ENCODE peak calls at places on chromosomes 12 and 14, in eight cellular contexts. Y is fibroblast of mammary gland, W is fibroblast of pulmonary artery, C is HFFc6, H is progenitor cell of endocrine pancreas, O is neural crest cell, U is stomach, N is osteoblast. I is an unnamed sample.

GRCh38 chr12:18868673-18869072 is 130.8 kb downstream of the CAPZA3 start:
- DNase-seq in Y (peak; percentile 87), W (peak; percentile 42), C (peak; percentile 25), H (no peak), O (no peak), U (no peak), N (no peak), I (no peak)

GRCh38 chr12:107864235-107864634 is 89.7 kb downstream of the ASCL4 start:
- DNase-seq in Y (no peak), W (no peak), C (no peak), H (no peak), O (no peak), U (no peak), N (no peak), I (no peak)

GRCh38 chr14:37230551-37231194 is 32.9 kb downstream of the MIPOL1 start:
- DNase-seq in Y (peak; percentile 77), W (peak; percentile 83), C (peak; percentile 71), H (no peak), O (no peak), U (no peak), N (peak; percentile 54), I (peak; percentile 76)

GRCh38 chr12:45350861-45351260 is 135.0 kb downstream of the ANO6 start:
- DNase-seq in Y (peak; percentile 71), W (no peak), C (peak; percentile 3), H (no peak), O (no peak), U (no peak), N (no peak), I (no peak)

GRCh38 chr12:106248849-106249371 is 1.1 kb upstream of the CKAP4 start:
- DNase-seq in Y (peak; percentile 75), W (peak; percentile 68), C (peak; percentile 71), H (no peak), O (no peak), U (no peak), N (peak; percentile 93), I (peak; percentile 45)

GRCh38 chr12:117486840-117487659 is 125.6 kb upstream of the NOS1 start:
- DNase-seq in Y (peak; percentile 58), W (no peak), C (no peak), H (no peak), O (no peak), U (peak; percentile 49), N (peak; percentile 82), I (peak; percentile 0)

GRCh38 chr14:88168498-88169165 is 154.4 kb downstream of the KCNK10 start:
- DNase-seq in Y (peak; percentile 47), W (peak; percentile 63), C (peak; percentile 8), H (no peak), O (peak; percentile 9), U (peak; percentile 57), N (peak; percentile 57), I (peak; percentile 9)

GRCh38 chr12:46395308-46395707 is 22.7 kb upstream of the SLC38A2 start:
- DNase-seq in Y (no peak), W (peak; percentile 39), C (no peak), H (no peak), O (no peak), U (no peak), N (no peak), I (no peak)

GRCh38 chr12:19833775-19834501 is 394.6 kb downstream of the AEBP2 start:
- DNase-seq in Y (peak; percentile 82), W (peak; percentile 70), C (no peak), H (no peak), O (no peak), U (no peak), N (no peak), I (peak; percentile 58)

GRCh38 chr12:82880442-82880901 is 193.8 kb downstream of the TMTC2 start:
- DNase-seq in Y (peak; percentile 8), W (no peak), C (no peak), H (no peak), O (no peak), U (no peak), N (no peak), I (no peak)

GRCh38 chr14:65949711-65950516 is 536.3 kb upstream of the CCDC196 start:
- DNase-seq in Y (peak; percentile 35), W (peak; percentile 36), C (peak; percentile 13), H (no peak), O (no peak), U (peak; percentile 82), N (no peak), I (peak; percentile 4)

GRCh38 chr12:25458047-25458552 is 95.0 kb downstream of the LMNTD1 start:
- DNase-seq in Y (peak; percentile 98), W (peak; percentile 87), C (peak; percentile 99), H (no peak), O (no peak), U (no peak), N (peak; percentile 89), I (peak; percentile 88)

GRCh38 chr12:102474438-102475064 is 5.8 kb downstream of the IGF1 start:
- DNase-seq in Y (peak; percentile 36), W (peak; percentile 22), C (no peak), H (no peak), O (no peak), U (no peak), N (no peak), I (peak; percentile 40)

GRCh38 chr12:103800252-103800771 is 40.7 kb downstream of the NT5DC3 start:
- DNase-seq in Y (peak; percentile 71), W (peak; percentile 80), C (no peak), H (no peak), O (no peak), U (peak; percentile 68), N (no peak), I (peak; percentile 57)

GRCh38 chr14:52044791-52045522 is 23.9 kb downstream of the NID2 start:
- DNase-seq in Y (peak; percentile 93), W (peak; percentile 87), C (peak; percentile 88), H (no peak), O (no peak), U (no peak), N (peak; percentile 88), I (peak; percentile 74)
- TF ChIP-seq CTCF in Y (no peak), W (no peak), C (no peak), H (no peak), O (no peak), U (no peak), N (no peak), I (no peak)

GRCh38 chr14:97180304-97181200 is 383.4 kb downstream of the VRK1 start:
- DNase-seq in Y (peak; percentile 77), W (peak; percentile 4), C (peak; percentile 65), H (no peak), O (no peak), U (no peak), N (no peak), I (no peak)
- TF ChIP-seq CTCF in Y (peak; percentile 24), W (no peak), C (peak; percentile 59), H (no peak), O (no peak), U (no peak), N (peak; percentile 28), I (no peak)

GRCh38 chr14:92668266-92668973 is 80.0 kb downstream of the LGMN start:
- DNase-seq in Y (no peak), W (no peak), C (no peak), H (no peak), O (no peak), U (no peak), N (no peak), I (no peak)

GRCh38 chr14:92666251-92666650 is 82.2 kb downstream of the LGMN start:
- DNase-seq in Y (no peak), W (no peak), C (no peak), H (no peak), O (no peak), U (no peak), N (no peak), I (no peak)

GRCh38 chr14:92670967-92671366 is 77.5 kb downstream of the LGMN start:
- DNase-seq in Y (peak; percentile 83), W (no peak), C (peak; percentile 37), H (no peak), O (no peak), U (no peak), N (peak; percentile 89), I (no peak)

GRCh38 chr14:92673601-92674000 is 74.8 kb downstream of the LGMN start:
- DNase-seq in Y (no peak), W (no peak), C (no peak), H (no peak), O (no peak), U (no peak), N (no peak), I (no peak)

DNA sequence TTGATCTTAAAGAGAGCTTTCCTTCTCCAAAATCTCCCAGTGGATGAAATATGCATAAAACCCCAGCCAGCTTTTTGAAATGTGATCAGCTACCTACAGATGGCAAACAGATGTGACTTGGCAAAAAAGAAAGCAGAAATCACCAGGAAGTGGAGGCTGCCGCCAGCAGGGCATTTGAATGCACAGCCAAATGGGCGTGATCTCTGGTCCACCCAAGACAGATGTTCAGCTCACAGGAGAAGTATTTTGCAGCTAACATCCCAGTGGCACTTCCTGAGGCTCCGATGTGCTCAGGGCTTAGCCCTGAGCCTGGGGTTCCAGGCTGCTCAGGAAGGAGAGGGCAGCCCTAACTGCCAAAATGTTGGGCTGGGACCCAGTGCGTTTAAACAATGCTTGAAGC is 78.2 kb downstream of the LGMN start:
- DNase-seq in Y (peak; percentile 96), W (peak; percentile 60), C (peak; percentile 64), H (no peak), O (no peak), U (no peak), N (peak; percentile 90), I (peak; percentile 91)
- TF ChIP-seq CTCF in Y (peak; percentile 50), W (peak; percentile 19), C (peak; percentile 65), H (no peak), O (no peak), U (no peak), N (peak; percentile 29), I (peak; percentile 45)

GRCh38 chr14:95547626-95548327 is 12.9 kb downstream of the GLRX5 start:
- DNase-seq in Y (peak; percentile 29), W (peak; percentile 68), C (peak; percentile 38), H (no peak), O (no peak), U (no peak), N (no peak), I (peak; percentile 36)

GRCh38 chr14:95549656-95550585 is 15.1 kb downstream of the GLRX5 start:
- DNase-seq in Y (no peak), W (no peak), C (no peak), H (no peak), O (no peak), U (peak; percentile 45), N (no peak), I (peak; percentile 51)

GRCh38 chr14:95547272-95547625 is 12.4 kb downstream of the GLRX5 start:
- DNase-seq in Y (no peak), W (no peak), C (no peak), H (no peak), O (no peak), U (no peak), N (no peak), I (no peak)

GRCh38 chr14:95545769-95546168 is 10.9 kb downstream of the GLRX5 start:
- DNase-seq in Y (peak; percentile 98), W (peak; percentile 84), C (peak; percentile 89), H (no peak), O (no peak), U (no peak), N (peak; percentile 83), I (peak; percentile 88)

DNA sequence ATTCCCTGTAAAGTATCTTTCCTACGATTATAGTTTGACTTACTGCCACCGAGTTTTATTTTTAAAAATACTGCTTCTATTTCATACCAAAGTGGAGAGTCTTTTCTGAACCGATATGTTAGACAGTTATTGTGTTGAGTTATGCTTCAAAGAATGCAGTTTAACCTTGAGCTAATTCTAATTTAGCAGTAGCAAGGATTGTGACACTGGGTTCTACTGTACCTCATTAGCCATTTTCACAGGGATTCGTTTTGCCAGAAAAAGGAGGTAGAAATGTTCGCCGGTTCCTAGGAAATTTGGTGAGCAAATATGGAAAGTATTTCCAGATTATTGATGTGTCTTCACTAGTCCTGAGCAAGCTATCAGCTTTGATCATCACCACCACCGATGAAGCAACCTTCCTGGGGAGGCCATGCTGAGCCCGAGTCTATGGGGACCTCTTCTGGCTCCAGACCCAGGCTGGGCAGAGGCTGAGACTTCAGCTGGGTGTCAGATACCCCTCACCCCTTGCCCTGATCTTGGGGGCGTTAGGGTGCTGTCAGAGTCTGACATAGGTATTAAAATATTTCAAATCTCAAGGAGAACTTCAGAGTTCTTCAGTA is 13.6 kb downstream of the GLRX5 start:
- DNase-seq in Y (peak; percentile 36), W (no peak), C (no peak), H (no peak), O (no peak), U (no peak), N (no peak), I (no peak)
- TF ChIP-seq CTCF in Y (no peak), W (no peak), C (no peak), H (no peak), O (no peak), U (no peak), N (no peak), I (no peak)

I was measured in fibroblast of villous mesenchyme.